ENCODE peak calls at places on chromosomes 2 and 18, in seven cellular contexts. K is lower lobe of right lung; V is naive B cell; N is nephron progenitor cell; L is EH; Y is brain microvascular endothelial cell; X is CD4-positive, alpha-beta T cell. W is an unnamed sample.

GRCh38 chr2:71796174-71796592 is 342.8 kb downstream of the DYSF start:
- DNase-seq in X (no peak), Y (peak), V (no peak), L (peak), K (no peak), N (no peak), W (no peak)

GRCh38 chr2:65434592-65435241 is 2.3 kb upstream of the SPRED2 start:
- DNase-seq in L (no peak), V (no peak), N (no peak), K (no peak), X (no peak), Y (no peak), W (no peak)

GRCh38 chr18:28332071-28332470 is 155.1 kb upstream of the CDH2 start:
- DNase-seq in V (no peak), N (no peak), K (no peak), X (no peak), Y (no peak), L (no peak), W (no peak)

GRCh38 chr2:222440670-222441422 is 16.5 kb downstream of the SGPP2 start:
- DNase-seq in Y (peak), X (no peak), L (peak), V (no peak), N (peak), K (no peak), W (no peak)

GRCh38 chr2:223941579-223942277 is 3.4 kb downstream of the WDFY1 start:
- DNase-seq in N (no peak), V (no peak), X (peak), L (peak), Y (peak), K (no peak), W (no peak)

GRCh38 chr2:27251786-27252185 is 11.1 kb downstream of the SLC30A3 start:
- DNase-seq in X (no peak), N (no peak), K (no peak), Y (no peak), V (no peak), L (no peak), W (no peak)

GRCh38 chr18:58180738-58181353 is 136.8 kb downstream of the NEDD4L start:
- DNase-seq in N (peak), Y (peak), V (peak), L (peak), X (peak), K (no peak), W (peak)

GRCh38 chr2:144530596-144530995 is 10.7 kb upstream of the ZEB2 start:
- DNase-seq in N (no peak), K (no peak), L (no peak), V (no peak), X (no peak), Y (no peak), W (no peak)

GRCh38 chr2:192741889-192742288 is 547.2 kb upstream of the TMEFF2 start:
- DNase-seq in K (no peak), N (no peak), Y (no peak), L (no peak), V (no peak), X (no peak), W (no peak)

GRCh38 chr2:55107428-55107827 is 57.2 kb upstream of the RTN4 start:
- DNase-seq in L (peak), Y (no peak), V (no peak), K (no peak), X (no peak), N (no peak), W (no peak)

GRCh38 chr2:69163109-69163508 is 150.1 kb downstream of the ANTXR1 start:
- DNase-seq in K (no peak), L (peak), N (no peak), X (no peak), Y (peak), V (no peak), W (peak)

GRCh38 chr2:72128843-72129227 is 18.8 kb downstream of the CYP26B1 start:
- DNase-seq in X (no peak), K (no peak), Y (no peak), V (no peak), N (no peak), L (no peak), W (no peak)